ENCODE peak calls at places on chromosomes 6 and 20, in nine cellular contexts. Q, N, W, C, Y, P, S, Z and H are unnamed samples.
A peak's percentile ranks its signal among the peaks of the same experiment; 100 is the strongest.

GRCh38 chr6:116088946-116089345 is 11.7 kb upstream of the NT5DC1 start:
- DNase-seq in Z (no peak), Y (no peak), S (no peak), N (no peak), C (no peak), Q (no peak), W (peak; percentile 13), P (no peak), H (no peak)

GRCh38 chr6:82957171-82957894 is 108.3 kb downstream of the UBE3D start:
- DNase-seq in Z (no peak), N (no peak), Q (no peak), S (peak; percentile 66), W (no peak), P (no peak), Y (no peak), C (no peak), H (no peak)

GRCh38 chr6:15628499-15629131 is 34.2 kb downstream of the DTNBP1 start:
- DNase-seq in Y (no peak), Z (no peak), Q (no peak), S (no peak), P (no peak), W (peak; percentile 82), C (peak; percentile 53), N (no peak), H (no peak)

GRCh38 chr6:31122803-31123706 is 2.8 kb upstream of the CDSN start:
- DNase-seq in Q (peak; percentile 87), Z (peak; percentile 61), W (peak; percentile 90), P (peak; percentile 79), C (no peak), Y (peak; percentile 84), N (peak; percentile 41), S (no peak), H (no peak)

GRCh38 chr20:24823989-24824693 is 124.9 kb upstream of the CST7 start:
- DNase-seq in Z (no peak), N (no peak), Y (no peak), P (no peak), C (no peak), W (no peak), S (no peak), Q (no peak), H (no peak)

GRCh38 chr6:163031931-163032330 is 304.2 kb downstream of the PACRG start:
- DNase-seq in C (no peak), P (no peak), Y (no peak), Q (no peak), N (no peak), S (no peak), Z (no peak), W (no peak), H (no peak)

GRCh38 chr6:132369526-132369925 is 31.7 kb downstream of the MOXD1 start:
- DNase-seq in W (peak; percentile 81), S (no peak), Y (no peak), P (no peak), Z (no peak), N (no peak), Q (no peak), C (no peak), H (no peak)

GRCh38 chr6:131134950-131135243 is 370 bp upstream of the AKAP7 start:
- DNase-seq in N (no peak), Y (no peak), P (no peak), C (no peak), W (no peak), S (no peak), Z (no peak), Q (no peak), H (no peak)

GRCh38 chr6:128069180-128069579 is 168.3 kb upstream of the THEMIS start:
- DNase-seq in S (no peak), W (peak; percentile 78), Z (no peak), C (no peak), Q (no peak), Y (no peak), P (no peak), N (no peak), H (no peak)

GRCh38 chr6:166707045-166707444 is 80.0 kb upstream of the RPS6KA2 start:
- DNase-seq in S (no peak), Y (no peak), Z (no peak), W (peak; percentile 43), P (peak; percentile 59), N (peak; percentile 71), C (no peak), Q (peak; percentile 51), H (no peak)

GRCh38 chr6:43950731-43951062 is 176.6 kb downstream of the MRPL14 start:
- DNase-seq in C (no peak), N (no peak), Z (no peak), P (no peak), Q (no peak), Y (no peak), W (no peak), S (no peak), H (no peak)

GRCh38 chr20:45019027-45019763 is 52.9 kb downstream of the STK4 start:
- DNase-seq in C (no peak), Y (no peak), N (no peak), Q (no peak), W (no peak), P (no peak), S (no peak), Z (no peak), H (no peak)

GRCh38 chr6:142913511-142914047 is 31.4 kb downstream of the HIVEP2 start:
- DNase-seq in N (no peak), S (no peak), P (no peak), W (no peak), Q (no peak), C (peak; percentile 82), Z (no peak), Y (no peak), H (peak; percentile 75)

GRCh38 chr20:47099749-47100515 is 205.3 kb downstream of the EYA2 start:
- DNase-seq in Z (no peak), S (no peak), C (no peak), N (no peak), W (no peak), Q (no peak), P (no peak), Y (peak; percentile 60), H (no peak)

GRCh38 chr6:44386929-44387345 is 569 bp upstream of the CDC5L start:
- DNase-seq in P (no peak), Q (no peak), Y (peak; percentile 26), N (no peak), C (no peak), Z (peak; percentile 47), S (no peak), W (peak; percentile 5), H (no peak)

GRCh38 chr6:147177286-147177685 is 26.9 kb upstream of the STXBP5 start:
- DNase-seq in C (no peak), S (no peak), P (no peak), W (no peak), Q (no peak), N (no peak), Y (no peak), Z (no peak), H (no peak)

GRCh38 chr6:45118684-45119230 is 209.4 kb upstream of the RUNX2 start:
- DNase-seq in Y (no peak), S (no peak), C (no peak), W (no peak), Q (no peak), N (peak; percentile 72), Z (no peak), P (no peak), H (no peak)

GRCh38 chr20:23386304-23387117 is 24.5 kb downstream of the GZF1 start:
- DNase-seq in N (no peak), Y (no peak), Z (no peak), P (no peak), Q (no peak), C (no peak), W (no peak), S (no peak), H (no peak)

GRCh38 chr20:23396961-23397620 is 24.2 kb downstream of the NAPB start:
- DNase-seq in S (peak; percentile 79), Q (no peak), C (no peak), N (no peak), Z (no peak), P (no peak), W (no peak), Y (no peak), H (no peak)

GRCh38 chr20:23393999-23394775 is 27.1 kb downstream of the NAPB start:
- DNase-seq in P (no peak), Z (no peak), Y (no peak), C (no peak), Q (peak; percentile 40), W (no peak), N (no peak), S (no peak), H (no peak)

GRCh38 chr20:23387118-23387443 is 25.1 kb downstream of the GZF1 start:
- DNase-seq in N (no peak), W (no peak), P (no peak), Q (no peak), C (no peak), Y (no peak), Z (no peak), S (no peak), H (no peak)

GRCh38 chr20:23391707-23392310 is 29.5 kb downstream of the NAPB start:
- DNase-seq in S (no peak), Y (no peak), C (no peak), N (no peak), Z (no peak), P (no peak), Q (no peak), W (no peak), H (no peak)
- H3K36me3 ChIP-seq in S (peaks cover 77% of the 10 kb centered on the region), Y (no peaks in the 10 kb centered on the region), C (peaks cover 13% of the 10 kb centered on the region), N (peaks cover 21% of the 10 kb centered on the region), Z (peaks cover 69% of the 10 kb centered on the region), P (peaks cover 67% of the 10 kb centered on the region), Q (peaks cover 20% of the 10 kb centered on the region), W (peaks cover 20% of the 10 kb centered on the region), H (peaks cover 12% of the 10 kb centered on the region)

GRCh38 chr20:62376112-62377063 is 9.3 kb upstream of the LAMA5 start:
- DNase-seq in C (no peak), P (no peak), S (no peak), W (no peak), Y (peak; percentile 55), N (peak; percentile 94), Z (no peak), Q (peak; percentile 56), H (no peak)
- TF ChIP-seq CTCF in C (no peak), P (peak; percentile 37), S (peak; percentile 59), W (peak; percentile 71), Y (peak; percentile 71), N (peak; percentile 59), Z (peak; percentile 31), Q (no peak), H (no peak)

GRCh38 chr6:35483892-35484645 is 12.8 kb downstream of the TEAD3 start:
- DNase-seq in W (no peak), S (no peak), Y (no peak), Q (no peak), Z (no peak), P (no peak), C (no peak), N (no peak), H (no peak)
- H3K36me3 ChIP-seq in W (peaks cover 8% of the 10 kb centered on the region), S (peaks cover 53% of the 10 kb centered on the region), Y (no peaks in the 10 kb centered on the region), Q (peaks cover 8% of the 10 kb centered on the region), Z (no peaks in the 10 kb centered on the region), P (peaks cover 17% of the 10 kb centered on the region), C (no peaks in the 10 kb centered on the region), N (peaks cover 9% of the 10 kb centered on the region), H (no peaks in the 10 kb centered on the region)

DNA sequence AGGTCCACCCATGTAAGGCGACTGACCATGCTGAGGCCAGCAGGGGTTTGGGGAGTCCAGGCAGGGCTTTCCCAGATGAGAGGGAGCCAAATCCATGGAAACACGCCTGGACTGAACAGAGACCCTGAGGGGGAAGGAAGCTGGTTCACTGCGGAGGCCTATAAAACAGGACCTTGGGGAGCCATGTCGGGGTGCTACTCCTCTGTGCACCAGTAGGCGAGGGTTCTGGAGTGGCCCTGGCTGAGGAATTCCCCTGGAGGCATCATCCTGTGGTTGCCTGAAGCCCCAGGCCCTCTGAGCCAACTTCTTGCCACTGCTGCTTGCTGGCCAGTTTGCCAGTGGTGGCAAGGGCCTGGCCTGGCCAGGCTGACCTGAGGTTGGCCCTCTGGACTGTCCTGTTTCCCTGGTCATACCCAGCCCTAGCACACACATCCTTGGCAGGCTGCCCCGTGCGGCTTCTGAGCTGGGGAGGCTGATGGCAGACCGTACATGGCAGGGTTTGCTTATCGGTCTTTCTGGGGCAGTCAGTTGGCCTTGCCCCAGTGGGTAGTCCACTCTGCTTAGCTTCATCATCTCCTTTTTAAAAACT is 2.2 kb upstream of the LRRN4 start:
- DNase-seq in C (no peak), S (no peak), P (no peak), Y (no peak), Q (no peak), W (no peak), N (no peak), Z (no peak), H (no peak)
- TF ChIP-seq CTCF in C (no peak), S (no peak), P (no peak), Y (no peak), Q (no peak), W (no peak), N (no peak), Z (no peak), H (no peak)